ENCODE peak calls at places on chromosome 2, in nine cellular contexts. Q, B, E, I, H, Z, V, P and G are unnamed samples.

GRCh38 chr2:102063948-102064678 is 72.4 kb downstream of the IL1R2 start:
- DNase-seq in V (peak; percentile 88), Z (peak; percentile 48), P (peak; percentile 83), B (peak; percentile 99), I (peak; percentile 54), E (peak; percentile 9), Q (peak; percentile 95), H (peak; percentile 91), G (peak; percentile 79)

GRCh38 chr2:105114551-105114950 is 76.7 kb downstream of the MRPS9 start:
- DNase-seq in Z (no peak), B (peak; percentile 74), V (peak; percentile 71), E (no peak), I (no peak), H (peak; percentile 66), P (peak; percentile 46), Q (peak; percentile 65), G (no peak)

GRCh38 chr2:54936766-54937165 is 113.5 kb downstream of the RTN4 start:
- DNase-seq in Z (no peak), V (no peak), E (no peak), I (no peak), Q (no peak), B (no peak), H (no peak), P (no peak), G (no peak)

GRCh38 chr2:35783723-35784122 is 571.9 kb upstream of the CRIM1 start:
- DNase-seq in Q (no peak), V (peak; percentile 9), H (no peak), E (no peak), B (no peak), I (peak; percentile 52), Z (no peak), P (peak; percentile 68), G (no peak)

GRCh38 chr2:219287569-219288265 is 8.6 kb downstream of the DNAJB2 start:
- DNase-seq in Z (no peak), Q (no peak), H (no peak), P (no peak), I (no peak), V (no peak), E (no peak), B (no peak), G (no peak)

GRCh38 chr2:225122582-225123486 is 80.6 kb upstream of the DOCK10 start:
- DNase-seq in B (no peak), V (peak; percentile 25), I (peak; percentile 38), P (no peak), Z (no peak), H (peak; percentile 6), Q (no peak), E (no peak), G (no peak)

GRCh38 chr2:201795608-201796477 is 10.5 kb upstream of the CDK15 start:
- DNase-seq in V (peak; percentile 66), Q (no peak), H (peak; percentile 69), B (peak; percentile 68), E (no peak), I (peak; percentile 55), P (no peak), Z (peak; percentile 48), G (no peak)

GRCh38 chr2:30239308-30240161 is 8.2 kb downstream of the LBH start:
- DNase-seq in E (no peak), Q (no peak), I (peak; percentile 58), V (peak; percentile 56), P (peak; percentile 52), H (peak; percentile 63), B (peak; percentile 99), Z (peak; percentile 84), G (no peak)

GRCh38 chr2:201234167-201235139 is 25.9 kb upstream of the CASP8 start:
- DNase-seq in Q (peak; percentile 13), I (no peak), H (no peak), V (no peak), Z (no peak), P (peak; percentile 44), E (no peak), B (peak; percentile 66), G (no peak)

GRCh38 chr2:172114579-172114978 is 11.9 kb upstream of the DLX2 start:
- DNase-seq in E (no peak), V (no peak), I (no peak), B (no peak), P (no peak), Q (no peak), Z (no peak), H (no peak), G (no peak)

GRCh38 chr2:20225294-20226151 is 593 bp upstream of the SDC1 start:
- DNase-seq in I (peak; percentile 85), V (no peak), Q (no peak), B (peak; percentile 41), H (peak; percentile 76), Z (peak; percentile 84), E (peak; percentile 9), P (peak; percentile 67), G (no peak)

GRCh38 chr2:239316562-239317465 is 84.0 kb downstream of the HDAC4 start:
- DNase-seq in V (no peak), P (no peak), Z (peak; percentile 17), Q (no peak), B (peak; percentile 76), I (no peak), E (no peak), H (no peak), G (peak; percentile 45)
- TF ChIP-seq CTCF in V (no peak), P (no peak), Z (no peak), Q (no peak), B (peak; percentile 26), I (no peak), E (no peak), H (no peak), G (no peak)

DNA sequence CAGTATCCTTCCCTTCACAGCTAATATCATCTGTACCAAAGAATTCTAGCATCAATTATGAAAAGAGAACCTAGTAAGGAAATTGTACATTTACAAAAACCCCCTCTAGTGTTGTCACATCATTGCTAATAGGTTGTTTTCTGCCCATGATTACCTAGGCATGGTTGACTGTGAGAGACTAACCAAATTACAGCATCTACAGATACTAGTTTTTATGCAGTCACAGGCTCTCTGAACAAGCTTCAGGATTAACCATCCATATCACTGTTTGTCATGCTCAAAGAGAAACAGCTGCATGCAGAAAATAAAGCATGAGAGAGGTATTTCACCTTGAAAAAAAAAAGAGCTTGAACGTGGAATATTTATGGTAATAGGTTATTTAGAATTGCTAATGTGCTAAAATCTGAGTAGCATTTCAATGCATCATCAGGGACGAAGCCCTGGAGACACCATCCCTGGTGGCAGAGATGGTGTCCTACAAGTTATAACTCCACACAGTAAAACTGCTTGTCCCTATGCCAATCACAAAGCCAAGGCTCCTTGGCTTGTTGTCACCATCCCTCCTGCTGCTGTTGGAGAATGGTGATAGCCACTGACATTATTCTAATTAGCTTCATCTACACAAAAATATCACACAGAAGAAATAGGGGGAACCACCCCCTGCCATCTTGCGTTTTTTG is 5.4 kb downstream of the NEB start:
- DNase-seq in Z (no peak), B (no peak), H (no peak), I (no peak), E (no peak), V (no peak), P (no peak), Q (no peak), G (no peak)
- TF ChIP-seq CTCF in Z (peak; percentile 51), B (no peak), H (no peak), I (no peak), E (no peak), V (no peak), P (no peak), Q (no peak), G (no peak)

DNA sequence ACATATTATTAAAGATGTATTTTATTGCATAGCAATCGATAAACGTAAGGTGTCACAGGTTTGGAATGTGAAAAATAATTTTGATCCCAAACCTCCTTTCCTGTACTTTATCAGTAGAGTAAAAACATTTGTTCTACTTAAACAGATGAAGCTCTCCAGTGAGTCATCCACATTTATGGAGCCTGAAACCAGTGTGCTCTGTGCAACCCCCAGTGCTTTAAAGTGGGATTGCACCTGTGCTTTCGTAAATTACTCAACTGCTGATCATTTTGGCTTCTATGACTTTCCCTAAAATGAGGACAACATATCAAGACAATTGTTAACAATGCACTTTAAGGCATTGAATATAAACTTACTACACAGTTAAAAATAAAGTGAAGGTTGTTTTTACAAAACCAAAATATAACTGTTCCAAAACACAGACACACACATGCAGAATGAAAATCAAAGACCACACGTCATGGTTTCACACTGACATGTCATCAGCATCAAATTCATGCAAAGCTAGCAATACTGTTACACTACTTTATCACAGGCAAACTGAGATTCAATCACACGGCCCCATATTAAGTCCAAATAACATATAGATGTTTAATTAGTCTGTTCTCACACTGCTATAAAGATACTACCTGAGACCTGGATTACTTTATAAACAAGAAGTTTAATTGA is 9.7 kb downstream of the TMEM18 start:
- DNase-seq in Q (peak; percentile 55), H (no peak), V (peak; percentile 77), I (peak; percentile 35), Z (peak; percentile 31), E (no peak), B (peak; percentile 73), P (peak; percentile 59), G (no peak)
- TF ChIP-seq CTCF in Q (peak; percentile 78), H (peak; percentile 68), V (peak; percentile 79), I (peak; percentile 58), Z (peak; percentile 63), E (peak; percentile 72), B (peak; percentile 78), P (peak; percentile 85), G (no peak)

GRCh38 chr2:119350311-119350998 is 16.2 kb downstream of the C2orf76 start:
- DNase-seq in Q (no peak), I (no peak), B (no peak), V (no peak), E (no peak), Z (peak; percentile 51), H (peak; percentile 21), P (no peak), G (no peak)

GRCh38 chr2:119349289-119349688 is 17.3 kb downstream of the C2orf76 start:
- DNase-seq in P (no peak), H (no peak), I (no peak), Z (no peak), V (peak; percentile 15), B (no peak), Q (no peak), E (no peak), G (no peak)

GRCh38 chr2:119354860-119355259 is 11.8 kb downstream of the C2orf76 start:
- DNase-seq in I (no peak), V (no peak), B (no peak), Z (no peak), Q (no peak), H (no peak), E (no peak), P (no peak), G (no peak)

GRCh38 chr2:119352357-119352756 is 14.3 kb downstream of the C2orf76 start:
- DNase-seq in P (no peak), H (peak; percentile 71), V (peak; percentile 6), Z (no peak), E (no peak), B (no peak), I (no peak), Q (no peak), G (no peak)
- TF ChIP-seq CTCF in P (no peak), H (no peak), V (no peak), Z (no peak), E (no peak), B (no peak), I (no peak), Q (no peak), G (no peak)

GRCh38 chr2:227038550-227039189 is 125.3 kb downstream of the COL4A4 start:
- DNase-seq in B (no peak), P (no peak), V (no peak), Z (no peak), E (no peak), H (no peak), I (no peak), Q (no peak), G (no peak)
- TF ChIP-seq CTCF in B (no peak), P (no peak), V (no peak), Z (no peak), E (no peak), H (no peak), I (no peak), Q (no peak), G (no peak)